ENCODE peak calls at places on chromosomes 13 and 19, in eight cellular contexts. One of them, this sample, is unnamed. For H3K9me3, the result is how much of the 10 kb centered on the place peaks cover.

GRCh38 chr13:66071608-66072007 is 1158.5 kb downstream of the PCDH9 start:
- DNase-seq in SK-N-SH: no peak
- DNase-seq in mucosa of descending colon: no peak
- DNase-seq in ascending aorta: no peak
- DNase-seq in right atrium auricular region: no peak
- DNase-seq in adrenal gland: no peak
- DNase-seq in osteoblast: no peak
- DNase-seq in cardiac muscle cell: no peak
- DNase-seq in this sample: no peak

GRCh38 chr19:1794424-1795185 is 17.5 kb downstream of the ATP8B3 start:
- DNase-seq in SK-N-SH: no peak
- DNase-seq in mucosa of descending colon: peak
- DNase-seq in ascending aorta: no peak
- DNase-seq in right atrium auricular region: no peak
- DNase-seq in adrenal gland: no peak
- DNase-seq in osteoblast: no peak
- DNase-seq in cardiac muscle cell: no peak
- DNase-seq in this sample: no peak

GRCh38 chr13:41613984-41614581 is 156.7 kb downstream of the RGCC start:
- DNase-seq in SK-N-SH: no peak
- DNase-seq in mucosa of descending colon: no peak
- DNase-seq in ascending aorta: peak
- DNase-seq in right atrium auricular region: peak
- DNase-seq in adrenal gland: peak
- DNase-seq in osteoblast: peak
- DNase-seq in cardiac muscle cell: peak
- DNase-seq in this sample: no peak

GRCh38 chr19:57927587-57927986 is 7.6 kb downstream of the ZNF418 start:
- DNase-seq in SK-N-SH: no peak
- DNase-seq in mucosa of descending colon: no peak
- DNase-seq in ascending aorta: no peak
- DNase-seq in right atrium auricular region: no peak
- DNase-seq in adrenal gland: no peak
- DNase-seq in osteoblast: no peak
- DNase-seq in cardiac muscle cell: no peak
- DNase-seq in this sample: no peak

GRCh38 chr13:25682221-25682620 is 310.4 kb downstream of the ATP8A2 start:
- DNase-seq in SK-N-SH: no peak
- DNase-seq in mucosa of descending colon: no peak
- DNase-seq in ascending aorta: no peak
- DNase-seq in right atrium auricular region: no peak
- DNase-seq in adrenal gland: no peak
- DNase-seq in osteoblast: no peak
- DNase-seq in cardiac muscle cell: no peak
- DNase-seq in this sample: no peak

GRCh38 chr13:48094404-48094780 is 512 bp downstream of the MED4 start:
- DNase-seq in SK-N-SH: no peak
- DNase-seq in mucosa of descending colon: no peak
- DNase-seq in ascending aorta: no peak
- DNase-seq in right atrium auricular region: no peak
- DNase-seq in adrenal gland: no peak
- DNase-seq in osteoblast: peak
- DNase-seq in cardiac muscle cell: no peak
- DNase-seq in this sample: no peak

GRCh38 chr19:5099822-5100221 is 130.9 kb downstream of the KDM4B start:
- DNase-seq in SK-N-SH: no peak
- DNase-seq in mucosa of descending colon: no peak
- DNase-seq in ascending aorta: no peak
- DNase-seq in right atrium auricular region: no peak
- DNase-seq in adrenal gland: no peak
- DNase-seq in osteoblast: no peak
- DNase-seq in cardiac muscle cell: no peak
- DNase-seq in this sample: no peak

GRCh38 chr19:27765912-27766725 is 1446.8 kb downstream of the UQCRFS1 start:
- DNase-seq in SK-N-SH: no peak
- DNase-seq in mucosa of descending colon: no peak
- DNase-seq in ascending aorta: peak
- DNase-seq in right atrium auricular region: peak
- DNase-seq in adrenal gland: no peak
- DNase-seq in osteoblast: no peak
- DNase-seq in cardiac muscle cell: no peak
- DNase-seq in this sample: no peak

GRCh38 chr13:106052200-106052767 is 483.2 kb downstream of the EFNB2 start:
- DNase-seq in SK-N-SH: peak
- DNase-seq in mucosa of descending colon: no peak
- DNase-seq in ascending aorta: no peak
- DNase-seq in right atrium auricular region: no peak
- DNase-seq in adrenal gland: no peak
- DNase-seq in osteoblast: peak
- DNase-seq in cardiac muscle cell: no peak
- DNase-seq in this sample: no peak

GRCh38 chr19:7595466-7596133 is at the start of gene CAMSAP3:
- DNase-seq in SK-N-SH: peak
- DNase-seq in mucosa of descending colon: peak
- DNase-seq in ascending aorta: no peak
- DNase-seq in right atrium auricular region: no peak
- DNase-seq in adrenal gland: no peak
- DNase-seq in osteoblast: peak
- DNase-seq in cardiac muscle cell: no peak
- DNase-seq in this sample: no peak

GRCh38 chr19:15479391-15480345 is at the start of gene PGLYRP2:
- DNase-seq in SK-N-SH: peak
- DNase-seq in mucosa of descending colon: no peak
- DNase-seq in ascending aorta: no peak
- DNase-seq in right atrium auricular region: no peak
- DNase-seq in adrenal gland: no peak
- DNase-seq in osteoblast: peak
- DNase-seq in cardiac muscle cell: peak
- DNase-seq in this sample: peak
- TF ChIP-seq CTCF in SK-N-SH: no peak
- TF ChIP-seq CTCF in mucosa of descending colon: no peak
- TF ChIP-seq CTCF in ascending aorta: peak
- TF ChIP-seq CTCF in right atrium auricular region: no peak
- TF ChIP-seq CTCF in adrenal gland: no peak
- TF ChIP-seq CTCF in osteoblast: peak
- TF ChIP-seq CTCF in cardiac muscle cell: no peak
- TF ChIP-seq CTCF in this sample: peak

DNA sequence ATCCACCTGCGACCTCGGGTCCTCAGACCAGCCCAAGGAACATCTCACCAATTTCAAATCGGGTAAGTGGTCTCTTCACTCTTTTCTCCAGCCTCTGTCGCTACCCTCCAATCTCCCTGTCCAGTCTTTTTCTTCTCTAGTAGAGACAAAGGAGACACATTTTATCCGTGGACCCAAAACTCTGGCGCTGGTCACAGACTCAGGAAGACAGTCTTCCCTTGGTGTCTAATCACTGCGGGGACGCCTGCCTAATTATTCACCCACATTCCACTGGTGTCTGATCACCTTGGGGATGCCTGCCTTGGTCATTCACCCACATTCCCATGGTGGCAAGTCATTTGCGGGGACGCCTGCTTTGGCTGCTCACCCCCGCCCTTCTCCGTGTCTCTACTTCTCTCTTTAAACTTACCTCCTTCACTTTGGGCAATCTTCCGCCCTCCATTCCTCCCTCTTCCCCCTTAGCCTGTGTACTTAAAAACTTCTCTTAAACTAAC is 13.9 kb upstream of the OR10H1 start:
- DNase-seq in SK-N-SH: no peak
- DNase-seq in mucosa of descending colon: no peak
- DNase-seq in ascending aorta: no peak
- DNase-seq in right atrium auricular region: no peak
- DNase-seq in adrenal gland: no peak
- DNase-seq in osteoblast: no peak
- DNase-seq in cardiac muscle cell: no peak
- DNase-seq in this sample: no peak
- H3K9me3 ChIP-seq in SK-N-SH: under half
- H3K9me3 ChIP-seq in mucosa of descending colon: under half
- H3K9me3 ChIP-seq in ascending aorta: under half
- H3K9me3 ChIP-seq in right atrium auricular region: under half
- H3K9me3 ChIP-seq in adrenal gland: under half
- H3K9me3 ChIP-seq in osteoblast: under half
- H3K9me3 ChIP-seq in cardiac muscle cell: under half
- H3K9me3 ChIP-seq in this sample: under half

GRCh38 chr13:21219044-21219381 is 42.6 kb downstream of the MRPL57 start:
- DNase-seq in SK-N-SH: no peak
- DNase-seq in mucosa of descending colon: no peak
- DNase-seq in ascending aorta: no peak
- DNase-seq in right atrium auricular region: no peak
- DNase-seq in adrenal gland: no peak
- DNase-seq in osteoblast: no peak
- DNase-seq in cardiac muscle cell: no peak
- DNase-seq in this sample: no peak
- H3K4me3 ChIP-seq in SK-N-SH: no peak
- H3K4me3 ChIP-seq in mucosa of descending colon: no peak
- H3K4me3 ChIP-seq in ascending aorta: no peak
- H3K4me3 ChIP-seq in right atrium auricular region: no peak
- H3K4me3 ChIP-seq in adrenal gland: no peak
- H3K4me3 ChIP-seq in osteoblast: no peak
- H3K4me3 ChIP-seq in cardiac muscle cell: no peak
- H3K4me3 ChIP-seq in this sample: no peak

DNA sequence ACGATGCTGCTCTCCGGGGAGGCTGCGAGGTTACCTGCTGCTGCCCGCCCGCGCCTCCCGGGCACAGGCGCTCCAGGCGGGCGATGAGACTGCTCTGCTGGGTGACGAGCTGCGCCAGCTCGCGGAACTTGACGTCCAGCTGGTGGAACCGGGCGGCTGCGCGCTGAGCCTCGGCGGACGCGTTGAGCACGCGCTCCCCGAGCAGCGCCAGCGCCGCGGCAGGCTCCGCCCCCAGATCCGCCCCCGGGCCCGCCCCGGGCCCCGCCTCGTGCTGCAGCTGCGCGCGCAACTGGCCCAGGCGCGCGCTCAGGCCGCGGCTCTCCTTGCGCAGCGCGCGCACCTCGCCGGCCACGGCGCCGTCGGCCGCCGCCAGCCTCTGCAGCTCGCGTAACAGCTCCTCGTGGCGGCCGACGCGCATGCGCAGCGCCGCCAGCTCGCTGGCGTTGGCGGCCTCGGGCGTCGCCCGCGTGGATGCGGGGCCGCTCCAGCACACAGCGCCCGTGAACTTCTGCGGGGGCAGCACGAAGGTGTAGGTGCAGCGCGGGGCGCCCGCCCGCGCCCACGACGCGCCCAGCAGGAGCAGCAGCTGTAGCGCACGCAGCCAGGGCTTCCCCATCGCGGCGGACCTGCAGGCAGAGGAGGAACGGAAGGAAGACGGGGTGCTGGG is 6.4 kb downstream of the ANGPTL6 start:
- DNase-seq in SK-N-SH: peak
- DNase-seq in mucosa of descending colon: peak
- DNase-seq in ascending aorta: peak
- DNase-seq in right atrium auricular region: peak
- DNase-seq in adrenal gland: peak
- DNase-seq in osteoblast: peak
- DNase-seq in cardiac muscle cell: peak
- DNase-seq in this sample: peak
- TF ChIP-seq CTCF in SK-N-SH: no peak
- TF ChIP-seq CTCF in mucosa of descending colon: no peak
- TF ChIP-seq CTCF in ascending aorta: no peak
- TF ChIP-seq CTCF in right atrium auricular region: no peak
- TF ChIP-seq CTCF in adrenal gland: no peak
- TF ChIP-seq CTCF in osteoblast: no peak
- TF ChIP-seq CTCF in cardiac muscle cell: no peak
- TF ChIP-seq CTCF in this sample: peak

GRCh38 chr19:56712609-56713008 is 41.1 kb upstream of the ZNF835 start:
- DNase-seq in SK-N-SH: peak
- DNase-seq in mucosa of descending colon: no peak
- DNase-seq in ascending aorta: no peak
- DNase-seq in right atrium auricular region: no peak
- DNase-seq in adrenal gland: no peak
- DNase-seq in osteoblast: no peak
- DNase-seq in cardiac muscle cell: no peak
- DNase-seq in this sample: no peak

GRCh38 chr19:56707821-56708220 is 36.3 kb upstream of the ZNF835 start:
- DNase-seq in SK-N-SH: no peak
- DNase-seq in mucosa of descending colon: no peak
- DNase-seq in ascending aorta: no peak
- DNase-seq in right atrium auricular region: no peak
- DNase-seq in adrenal gland: no peak
- DNase-seq in osteoblast: no peak
- DNase-seq in cardiac muscle cell: no peak
- DNase-seq in this sample: no peak

GRCh38 chr19:56705939-56706338 is 34.4 kb upstream of the ZNF835 start:
- DNase-seq in SK-N-SH: no peak
- DNase-seq in mucosa of descending colon: no peak
- DNase-seq in ascending aorta: no peak
- DNase-seq in right atrium auricular region: no peak
- DNase-seq in adrenal gland: no peak
- DNase-seq in osteoblast: no peak
- DNase-seq in cardiac muscle cell: no peak
- DNase-seq in this sample: no peak

DNA sequence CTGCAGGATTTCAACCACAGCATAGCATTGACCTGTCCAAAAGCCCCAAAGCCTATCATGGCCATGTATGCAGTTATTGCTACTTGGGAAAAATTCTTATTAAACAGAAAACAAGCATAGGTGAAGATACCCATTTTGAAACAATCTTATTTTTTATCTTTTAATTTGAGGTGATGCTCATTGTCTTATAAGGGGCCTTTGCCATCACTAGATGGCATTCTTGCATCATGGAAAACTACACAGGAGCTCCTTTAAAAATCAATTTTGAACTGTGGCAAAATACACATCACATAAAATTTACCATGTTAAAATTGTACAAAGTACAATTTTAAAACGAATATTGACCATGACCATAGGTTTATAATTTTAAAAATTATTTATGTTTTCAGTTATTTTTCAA is 38.9 kb upstream of the ZNF835 start:
- DNase-seq in SK-N-SH: no peak
- DNase-seq in mucosa of descending colon: no peak
- DNase-seq in ascending aorta: no peak
- DNase-seq in right atrium auricular region: no peak
- DNase-seq in adrenal gland: no peak
- DNase-seq in osteoblast: no peak
- DNase-seq in cardiac muscle cell: no peak
- DNase-seq in this sample: no peak
- H3K9me3 ChIP-seq in SK-N-SH: under half
- H3K9me3 ChIP-seq in mucosa of descending colon: half or more
- H3K9me3 ChIP-seq in ascending aorta: under half
- H3K9me3 ChIP-seq in right atrium auricular region: under half
- H3K9me3 ChIP-seq in adrenal gland: under half
- H3K9me3 ChIP-seq in osteoblast: under half
- H3K9me3 ChIP-seq in cardiac muscle cell: under half
- H3K9me3 ChIP-seq in this sample: under half

GRCh38 chr13:112341976-112342735 is 34.0 kb upstream of the SPACA7 start:
- DNase-seq in SK-N-SH: no peak
- DNase-seq in mucosa of descending colon: no peak
- DNase-seq in ascending aorta: no peak
- DNase-seq in right atrium auricular region: no peak
- DNase-seq in adrenal gland: no peak
- DNase-seq in osteoblast: no peak
- DNase-seq in cardiac muscle cell: no peak
- DNase-seq in this sample: no peak
- H3K4me3 ChIP-seq in SK-N-SH: no peak
- H3K4me3 ChIP-seq in mucosa of descending colon: no peak
- H3K4me3 ChIP-seq in ascending aorta: no peak
- H3K4me3 ChIP-seq in right atrium auricular region: no peak
- H3K4me3 ChIP-seq in adrenal gland: no peak
- H3K4me3 ChIP-seq in osteoblast: no peak
- H3K4me3 ChIP-seq in cardiac muscle cell: no peak
- H3K4me3 ChIP-seq in this sample: no peak

This sample was measured in breast epithelium.